ENCODE peak calls at places on chromosomes 7 and 10, in five cellular contexts. O is spleen, E is prostate gland, F is A549, P is endothelial cell of umbilical vein. X is an unnamed sample.

GRCh38 chr7:113404245-113404644 is 285.9 kb upstream of the SMIM30 start:
- DNase-seq in O (no peak), E (no peak), F (peak), P (no peak), X (no peak)

GRCh38 chr10:127150136-127150535 is 46.3 kb downstream of the INSYN2A start:
- DNase-seq in O (no peak), E (no peak), F (peak), P (peak), X (no peak)

GRCh38 chr7:35605760-35606159 is 89.2 kb downstream of the HERPUD2 start:
- DNase-seq in O (no peak), E (no peak), F (no peak), P (peak), X (no peak)

GRCh38 chr7:45717537-45718235 is 143.5 kb downstream of the ADCY1 start:
- DNase-seq in O (no peak), E (no peak), F (no peak), P (no peak), X (no peak)

GRCh38 chr10:110226555-110226925 is 19.1 kb downstream of the MXI1 start:
- DNase-seq in O (no peak), E (peak), F (peak), P (peak), X (peak)

GRCh38 chr7:30931927-30932540 is 20.4 kb downstream of the AQP1 start:
- DNase-seq in O (no peak), E (no peak), F (no peak), P (no peak), X (peak)

GRCh38 chr10:59724098-59724938 is 14.7 kb upstream of the SLC16A9 start:
- DNase-seq in O (no peak), E (no peak), F (no peak), P (no peak), X (no peak)

GRCh38 chr10:78549536-78549935 is 515.9 kb downstream of the RPS24 start:
- DNase-seq in O (no peak), E (peak), F (no peak), P (no peak), X (no peak)

GRCh38 chr10:63165249-63165648 is 32.1 kb downstream of the NRBF2 start:
- DNase-seq in O (no peak), E (no peak), F (no peak), P (no peak), X (no peak)

GRCh38 chr7:55965805-55966421 is 1.5 kb downstream of the NIPSNAP2 start:
- DNase-seq in O (no peak), E (peak), F (no peak), P (no peak), X (peak)

GRCh38 chr7:151844080-151844827 is 32.7 kb downstream of the PRKAG2 start:
- DNase-seq in O (no peak), E (no peak), F (peak), P (no peak), X (no peak)

GRCh38 chr10:88865281-88865876 is 13.7 kb upstream of the ANKRD22 start:
- DNase-seq in O (no peak), E (peak), F (no peak), P (no peak), X (no peak)

GRCh38 chr7:108592633-108593277 is 23.1 kb downstream of the DNAJB9 start:
- DNase-seq in O (no peak), E (peak), F (no peak), P (no peak), X (no peak)

GRCh38 chr10:125152646-125153368 is 7.6 kb downstream of the CTBP2 start:
- DNase-seq in O (no peak), E (no peak), F (no peak), P (peak), X (peak)

GRCh38 chr7:151993977-151994676 is 31.3 kb upstream of the GALNT11 start:
- DNase-seq in O (no peak), E (no peak), F (no peak), P (no peak), X (no peak)

GRCh38 chr7:148142660-148143248 is 447.8 kb upstream of the C7orf33 start:
- DNase-seq in O (no peak), E (peak), F (no peak), P (no peak), X (peak)

GRCh38 chr10:55629792-55630490 is 731.1 kb downstream of the ZWINT start:
- DNase-seq in O (peak), E (no peak), F (peak), P (peak), X (peak)

GRCh38 chr7:64892666-64893269 is 10.3 kb upstream of the ZNF273 start:
- DNase-seq in O (no peak), E (no peak), F (no peak), P (no peak), X (no peak)

GRCh38 chr7:30932562-30932961 is 20.9 kb downstream of the AQP1 start:
- DNase-seq in O (no peak), E (no peak), F (no peak), P (no peak), X (peak)

GRCh38 chr10:27240212-27240890 is at the start of gene ACBD5:
- DNase-seq in O (peak), E (peak), F (peak), P (peak), X (peak)

GRCh38 chr10:126066491-126066890 is 170.1 kb downstream of the FANK1 start:
- DNase-seq in O (no peak), E (no peak), F (no peak), P (no peak), X (no peak)

GRCh38 chr7:82578430-82578829 is 134.9 kb upstream of the CACNA2D1 start:
- DNase-seq in O (no peak), E (no peak), F (no peak), P (peak), X (no peak)

GRCh38 chr7:122123746-122124145 is 20.3 kb downstream of the AASS start:
- DNase-seq in O (no peak), E (no peak), F (no peak), P (no peak), X (no peak)

GRCh38 chr10:112404612-112405011 is 30.7 kb downstream of the ACSL5 start:
- DNase-seq in O (no peak), E (no peak), F (no peak), P (peak), X (no peak)

GRCh38 chr7:142611566-142612250 is 137.6 kb upstream of the PRSS1 start:
- DNase-seq in O (no peak), E (no peak), F (no peak), P (no peak), X (no peak)

DNA sequence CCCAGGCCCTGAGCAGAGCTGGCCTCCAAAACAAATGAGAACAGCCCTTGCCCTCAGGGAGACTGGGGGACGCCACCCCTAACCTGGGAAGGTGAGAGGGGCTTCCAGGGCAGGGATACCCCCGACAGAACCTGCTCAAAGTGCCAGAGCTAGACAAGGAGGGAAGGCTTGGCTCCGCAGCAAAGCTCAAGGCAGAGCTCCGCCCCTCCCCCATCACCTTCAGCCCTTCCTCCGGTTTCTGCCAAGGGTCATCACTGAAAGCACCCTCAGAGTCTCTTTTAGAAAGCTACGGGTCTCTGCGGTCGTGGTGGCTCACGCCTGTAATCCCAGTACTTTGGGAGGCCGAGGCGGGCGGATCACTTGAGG is 73.4 kb upstream of the CUX1 start:
- DNase-seq in O (no peak), E (no peak), F (no peak), P (no peak), X (no peak)
- H3K4me3 ChIP-seq in O (peak), E (no peak), F (peak), P (no peak), X (no peak)

GRCh38 chr7:6706666-6707407 is at the start of gene ZNF12:
- DNase-seq in O (peak), E (peak), F (peak), P (peak), X (peak)
- TF ChIP-seq POLR2A in O (no peak), E (peak), F (peak), P (peak), X (peak)

GRCh38 chr7:117827861-117828260 is 45.4 kb downstream of the CTTNBP2 start:
- DNase-seq in O (no peak), E (peak), F (no peak), P (peak), X (no peak)

GRCh38 chr7:117825132-117825531 is 48.1 kb downstream of the CTTNBP2 start:
- DNase-seq in O (no peak), E (no peak), F (no peak), P (no peak), X (no peak)

GRCh38 chr7:117828831-117829230 is 44.4 kb downstream of the CTTNBP2 start:
- DNase-seq in O (no peak), E (no peak), F (no peak), P (no peak), X (no peak)

GRCh38 chr7:117830422-117830954 is 42.8 kb downstream of the CTTNBP2 start:
- DNase-seq in O (no peak), E (peak), F (no peak), P (no peak), X (peak)

DNA sequence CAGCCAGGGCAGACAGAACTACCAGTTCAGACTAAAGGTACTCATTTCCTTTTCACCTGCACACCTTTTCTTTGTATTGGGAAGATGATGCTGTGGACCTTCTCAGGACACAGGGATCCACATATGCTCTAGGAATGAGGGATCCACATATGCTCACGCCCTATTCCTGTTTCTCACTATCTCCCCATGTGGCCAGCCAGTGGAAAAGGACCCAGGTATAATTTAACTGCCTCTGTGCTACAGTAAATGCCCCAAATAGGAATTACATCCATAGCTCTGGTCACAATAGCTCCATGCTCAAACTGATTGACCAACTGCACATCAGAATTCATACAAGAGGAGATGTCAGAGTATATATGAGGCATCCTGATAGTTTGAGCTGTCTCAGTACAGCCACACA is 43.8 kb downstream of the CTTNBP2 start:
- DNase-seq in O (no peak), E (no peak), F (peak), P (no peak), X (no peak)
- H3K27ac ChIP-seq in O (no peak), E (no peak), F (no peak), P (no peak), X (no peak)

GRCh38 chr10:23338155-23338828 is 6.3 kb downstream of the C10orf67 start:
- DNase-seq in O (no peak), E (no peak), F (no peak), P (no peak), X (peak)

GRCh38 chr10:23340346-23340745 is 4.3 kb downstream of the C10orf67 start:
- DNase-seq in O (no peak), E (no peak), F (no peak), P (no peak), X (no peak)

GRCh38 chr10:23337616-23338015 is 7.0 kb downstream of the C10orf67 start:
- DNase-seq in O (no peak), E (no peak), F (no peak), P (no peak), X (no peak)

GRCh38 chr10:23341004-23341403 is 3.6 kb downstream of the C10orf67 start:
- DNase-seq in O (no peak), E (no peak), F (no peak), P (no peak), X (no peak)

GRCh38 chr10:23338886-23339285 is 5.7 kb downstream of the C10orf67 start:
- DNase-seq in O (no peak), E (no peak), F (no peak), P (no peak), X (no peak)
- H3K4me3 ChIP-seq in O (no peak), E (no peak), F (no peak), P (no peak), X (no peak)

DNA sequence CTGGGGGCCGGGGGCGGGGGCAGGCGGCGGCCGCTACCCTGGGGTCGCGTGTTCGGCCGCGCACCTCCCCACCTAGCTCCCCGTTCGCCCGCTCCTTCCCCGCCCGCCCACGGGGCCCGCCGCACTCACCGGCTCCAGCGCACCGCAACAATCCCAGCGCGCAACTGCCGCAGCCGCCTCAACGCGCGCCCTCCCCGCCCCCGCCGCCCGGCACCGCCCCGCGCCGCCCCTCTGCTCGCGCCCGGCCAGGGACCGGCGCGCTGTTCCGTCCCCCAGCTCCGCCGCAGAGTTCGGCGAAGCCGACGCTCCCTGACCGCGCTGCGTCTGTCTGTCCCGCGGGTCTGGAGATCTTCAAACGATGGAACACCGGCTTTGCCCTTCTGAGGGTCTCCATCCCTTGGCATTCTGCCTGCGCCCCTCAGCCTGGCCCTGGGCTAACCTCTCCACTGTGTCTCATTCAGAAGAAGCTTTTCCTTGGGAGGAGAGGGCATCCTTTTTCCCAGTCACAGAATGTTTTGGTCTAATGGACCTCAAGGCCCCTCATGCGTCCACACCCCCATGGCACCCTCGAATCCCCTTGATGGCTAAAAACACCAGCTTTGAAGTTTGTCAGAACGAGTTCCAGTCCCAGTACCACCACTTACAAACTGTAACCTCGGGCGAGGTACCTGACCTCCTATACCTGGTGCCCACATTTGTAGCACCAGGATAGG is at the start of gene NT5C2:
- DNase-seq in O (peak), E (peak), F (peak), P (peak), X (peak)
- TF ChIP-seq POLR2A in O (no peak), E (peak), F (peak), P (peak), X (no peak)

GRCh38 chr10:121216295-121216694 is 365.1 kb downstream of the WDR11 start:
- DNase-seq in O (no peak), E (no peak), F (no peak), P (no peak), X (no peak)

GRCh38 chr10:121213436-121213835 is 362.3 kb downstream of the WDR11 start:
- DNase-seq in O (no peak), E (no peak), F (no peak), P (no peak), X (no peak)

GRCh38 chr10:121216721-121217181 is 365.6 kb downstream of the WDR11 start:
- DNase-seq in O (no peak), E (no peak), F (no peak), P (no peak), X (no peak)

GRCh38 chr10:121221991-121222390 is 370.8 kb downstream of the WDR11 start:
- DNase-seq in O (no peak), E (no peak), F (no peak), P (no peak), X (no peak)

GRCh38 chr10:121217331-121217730 is 366.2 kb downstream of the WDR11 start:
- DNase-seq in O (no peak), E (no peak), F (no peak), P (no peak), X (no peak)
- H3K27ac ChIP-seq in O (no peak), E (no peak), F (no peak), P (no peak), X (no peak)

GRCh38 chr10:87816842-87817178 is 1.2 kb downstream of the ATAD1 start:
- DNase-seq in O (no peak), E (no peak), F (no peak), P (peak), X (no peak)

GRCh38 chr10:87818505-87819273 is 663 bp upstream of the ATAD1 start:
- DNase-seq in O (peak), E (no peak), F (peak), P (peak), X (peak)

GRCh38 chr10:87817873-87818504 is at the start of gene ATAD1:
- DNase-seq in O (peak), E (peak), F (peak), P (peak), X (peak)

GRCh38 chr10:87817291-87817872 is 644 bp downstream of the ATAD1 start:
- DNase-seq in O (no peak), E (no peak), F (no peak), P (no peak), X (no peak)

GRCh38 chr10:87816163-87816841 is 1.7 kb downstream of the ATAD1 start:
- DNase-seq in O (no peak), E (no peak), F (no peak), P (no peak), X (no peak)
- H3K4me3 ChIP-seq in O (no peak), E (no peak), F (peak), P (peak), X (no peak)

DNA sequence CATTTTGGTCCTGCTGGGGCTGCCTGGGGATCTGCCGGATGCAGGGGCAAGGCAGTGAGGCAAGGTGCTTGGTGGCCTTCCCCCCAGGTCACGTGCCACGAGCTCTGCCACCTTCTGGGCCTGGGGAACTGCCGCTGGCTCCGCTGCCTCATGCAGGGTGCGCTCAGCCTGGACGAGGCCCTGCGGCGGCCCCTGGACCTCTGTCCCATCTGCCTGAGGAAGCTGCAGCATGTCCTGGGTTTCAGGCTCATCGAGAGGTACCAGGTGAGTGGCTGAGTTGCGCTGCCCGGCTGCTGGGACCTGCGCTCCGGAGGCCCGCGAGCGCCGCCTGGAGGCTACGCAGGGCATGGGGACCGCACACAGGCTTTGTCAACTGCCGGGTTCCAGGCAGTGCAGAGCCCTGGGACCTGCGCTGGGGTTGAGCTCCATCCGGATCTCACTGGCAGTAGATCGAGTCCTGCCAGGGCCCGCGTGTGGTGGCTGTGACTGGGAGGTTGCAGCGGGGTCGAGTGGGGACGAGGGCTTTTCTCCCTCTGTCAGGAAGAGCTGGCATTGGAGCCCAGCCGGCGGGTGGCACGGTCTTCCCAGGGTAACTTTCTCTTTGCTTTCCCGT is 21.7 kb downstream of the AMZ1 start:
- DNase-seq in O (peak), E (peak), F (peak), P (peak), X (peak)
- TF ChIP-seq POLR2A in O (no peak), E (no peak), F (no peak), P (no peak), X (no peak)

DNA sequence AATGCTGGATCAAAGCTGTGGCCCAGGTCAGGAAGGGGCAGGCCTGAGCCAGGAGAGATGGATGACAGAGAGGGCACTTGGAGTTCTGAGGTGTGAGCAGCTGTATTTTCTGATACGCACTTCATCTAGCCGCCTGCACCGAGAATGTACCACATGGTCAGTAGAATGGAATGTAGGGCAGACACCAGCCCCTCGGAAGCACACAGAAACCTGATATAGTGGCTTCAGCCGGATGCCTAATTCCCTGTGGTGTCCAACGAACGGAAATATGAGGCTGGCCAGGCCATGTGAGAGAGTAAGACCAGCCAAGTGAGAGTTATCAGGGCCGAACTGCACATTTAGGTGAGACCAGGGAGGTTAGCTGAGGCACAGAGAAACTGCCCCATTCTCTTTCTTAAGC is 46.7 kb upstream of the PLCE1 start:
- DNase-seq in O (no peak), E (no peak), F (no peak), P (no peak), X (no peak)
- H3K27ac ChIP-seq in O (no peak), E (no peak), F (no peak), P (no peak), X (no peak)

DNA sequence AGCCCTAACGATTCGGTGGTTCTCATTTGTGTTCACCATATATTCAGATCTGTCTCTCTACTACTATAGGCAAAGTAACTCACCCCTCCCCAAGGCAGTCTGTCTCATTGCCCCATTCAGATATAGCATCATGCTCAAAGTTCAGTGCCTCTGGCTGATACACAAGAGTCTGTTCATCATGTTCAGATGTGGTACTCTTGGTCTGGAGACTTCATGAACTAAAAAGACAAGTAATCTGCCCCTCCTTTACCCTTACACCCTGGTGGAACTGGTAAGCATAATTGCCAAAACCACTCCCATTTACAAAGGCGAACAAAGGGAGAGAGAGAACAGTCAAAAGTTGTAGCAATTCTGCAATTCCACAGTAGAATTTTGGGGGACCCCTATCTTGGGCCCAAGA is 29.9 kb downstream of the UMAD1 start:
- DNase-seq in O (no peak), E (no peak), F (no peak), P (no peak), X (no peak)
- H3K4me3 ChIP-seq in O (no peak), E (no peak), F (no peak), P (no peak), X (no peak)

X was measured in body of pancreas.